ENCODE peak calls at places on chromosomes 5 and 9, in nine cellular contexts. E is uterus, R is fibroblast of the aortic adventitia, C is dorsolateral prefrontal cortex, H is BE2C, X is right lobe of liver, Q is upper lobe of right lung, V is AG09309, U is kidney. N is an unnamed sample.
A peak's percentile ranks its signal among the peaks of the same experiment; 100 is the strongest.

GRCh38 chr9:133059623-133060022 is 2.2 kb upstream of the CEL start:
- DNase-seq in E (no peak), R (no peak), C (no peak), H (no peak), X (no peak), Q (no peak), V (no peak), U (peak; percentile 15), N (no peak)

GRCh38 chr9:135701067-135701967 is 668 bp upstream of the KCNT1 start:
- DNase-seq in E (no peak), R (no peak), C (no peak), H (no peak), X (no peak), Q (no peak), V (no peak), U (no peak), N (no peak)

GRCh38 chr5:50958852-50959457 is 292.5 kb downstream of the PARP8 start:
- DNase-seq in E (no peak), R (peak; percentile 56), C (no peak), H (peak; percentile 57), X (no peak), Q (no peak), V (no peak), U (no peak), N (no peak)

GRCh38 chr9:87118594-87118993 is 171.3 kb upstream of the GAS1 start:
- DNase-seq in E (no peak), R (no peak), C (no peak), H (no peak), X (no peak), Q (no peak), V (no peak), U (no peak), N (no peak)

GRCh38 chr9:10026585-10026984 is 586.2 kb downstream of the PTPRD start:
- DNase-seq in E (no peak), R (no peak), C (no peak), H (no peak), X (no peak), Q (no peak), V (no peak), U (no peak), N (no peak)

GRCh38 chr5:54317511-54318260 is 7.3 kb upstream of the ARL15 start:
- DNase-seq in E (no peak), R (peak; percentile 56), C (no peak), H (no peak), X (no peak), Q (no peak), V (no peak), U (no peak), N (no peak)

GRCh38 chr9:77128125-77128789 is 49.1 kb upstream of the VPS13A start:
- DNase-seq in E (no peak), R (no peak), C (no peak), H (no peak), X (no peak), Q (no peak), V (no peak), U (no peak), N (no peak)

GRCh38 chr9:19184144-19184917 is 46.2 kb upstream of the DENND4C start:
- DNase-seq in E (peak; percentile 76), R (peak; percentile 95), C (peak; percentile 32), H (peak; percentile 47), X (peak; percentile 70), Q (peak; percentile 84), V (peak; percentile 71), U (peak; percentile 93), N (peak; percentile 73)

GRCh38 chr5:104418056-104418455 is 855.5 kb upstream of the NUDT12 start:
- DNase-seq in E (no peak), R (no peak), C (no peak), H (no peak), X (no peak), Q (no peak), V (no peak), U (no peak), N (no peak)

DNA sequence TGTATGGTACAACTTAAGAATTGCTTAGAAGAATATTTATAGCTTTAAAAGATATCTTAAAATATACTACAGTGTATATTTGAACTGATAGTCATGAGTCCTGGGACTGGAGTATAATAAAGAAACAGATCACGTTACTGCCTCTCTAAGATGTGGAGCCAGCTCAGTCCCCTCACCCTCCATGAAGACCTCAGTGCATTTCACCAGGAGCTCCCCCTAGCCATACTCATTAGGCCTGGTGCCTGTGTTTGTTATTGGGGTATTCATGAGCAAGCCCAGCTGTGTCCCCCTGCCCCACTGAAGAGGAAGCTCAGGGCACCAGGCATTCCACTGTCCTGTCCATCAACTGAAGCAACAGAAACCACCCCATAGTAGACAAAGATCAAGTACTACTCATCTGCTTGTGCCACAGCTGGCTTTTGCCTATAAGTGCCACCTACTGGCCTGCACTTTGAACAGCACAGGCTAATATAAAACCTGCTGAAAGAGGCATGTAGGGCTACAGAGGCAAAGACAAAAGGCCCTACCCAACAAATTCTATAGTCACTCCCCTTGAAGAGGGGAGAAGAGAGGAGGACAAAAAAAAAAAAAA is 850.2 kb upstream of the NUDT12 start:
- DNase-seq in E (no peak), R (peak; percentile 30), C (no peak), H (peak; percentile 58), X (no peak), Q (no peak), V (no peak), U (no peak), N (no peak)
- TF ChIP-seq CTCF in E (no peak), R (peak; percentile 64), C (no peak), H (peak; percentile 87), X (peak; percentile 57), Q (peak; percentile 22), V (peak; percentile 17), U (peak; percentile 35), N (peak; percentile 29)

DNA sequence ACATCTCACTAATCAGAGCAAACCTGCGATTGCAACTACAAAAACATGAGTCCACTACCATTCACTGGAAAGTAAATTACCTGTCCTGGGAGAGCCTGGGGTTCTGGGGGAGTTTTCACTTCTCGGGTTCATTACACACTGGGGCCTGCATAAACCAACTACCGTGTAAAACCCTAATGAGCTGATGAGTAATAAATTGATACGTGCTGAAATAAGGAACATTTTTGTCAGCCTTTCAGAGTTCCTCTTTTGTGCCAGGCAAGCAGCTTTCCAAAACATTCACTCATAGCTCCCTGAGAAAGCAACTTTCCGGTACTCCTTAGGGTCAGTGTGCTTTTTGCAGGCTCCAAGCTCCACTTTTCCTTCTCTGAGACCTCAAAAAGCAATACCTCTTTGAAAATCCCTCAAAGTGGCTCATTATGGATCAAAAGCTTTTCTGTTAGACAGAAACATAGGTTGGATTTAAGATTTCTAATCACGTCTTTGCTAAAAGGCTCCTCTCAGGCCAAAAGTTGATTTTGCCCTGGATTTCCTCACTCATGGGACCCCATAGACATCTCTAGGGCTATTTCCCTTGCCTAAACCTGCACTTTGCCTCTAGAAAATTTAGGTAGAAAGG is 74.9 kb downstream of the ST8SIA4 start:
- DNase-seq in E (no peak), R (no peak), C (no peak), H (no peak), X (no peak), Q (no peak), V (no peak), U (no peak), N (no peak)
- H3K4me3 ChIP-seq in E (no peak overlapping the region), R (no peak overlapping the region), C (no peak overlapping the region), H (no peak overlapping the region), X (no peak overlapping the region), Q (no peak overlapping the region), V (no peak overlapping the region), U (no peak overlapping the region), N (no peak overlapping the region)

DNA sequence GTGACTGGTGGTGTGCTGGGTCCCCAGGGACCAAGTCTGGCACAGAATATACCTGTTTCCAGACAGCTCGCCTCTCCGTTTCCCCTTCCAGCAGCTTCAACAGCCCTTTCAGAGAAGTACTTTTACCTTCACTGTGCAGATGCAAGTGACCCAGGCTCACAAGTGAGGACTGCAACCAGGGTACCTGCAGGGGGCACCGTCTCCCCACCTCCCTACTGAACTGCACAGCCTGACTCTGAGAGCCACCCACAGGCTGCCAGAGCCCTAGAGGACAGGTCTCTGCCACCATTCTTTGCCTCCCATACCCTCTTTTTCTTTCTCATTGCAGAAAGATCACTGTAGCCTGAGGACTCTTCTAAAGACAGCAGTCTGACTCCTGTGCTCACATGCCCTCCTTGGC is 15.4 kb downstream of the IL9 start:
- DNase-seq in E (no peak), R (no peak), C (no peak), H (no peak), X (no peak), Q (no peak), V (no peak), U (no peak), N (no peak)
- TF ChIP-seq CTCF in E (no peak), R (peak; percentile 11), C (no peak), H (peak; percentile 52), X (peak; percentile 15), Q (no peak), V (peak; percentile 24), U (no peak), N (no peak)

DNA sequence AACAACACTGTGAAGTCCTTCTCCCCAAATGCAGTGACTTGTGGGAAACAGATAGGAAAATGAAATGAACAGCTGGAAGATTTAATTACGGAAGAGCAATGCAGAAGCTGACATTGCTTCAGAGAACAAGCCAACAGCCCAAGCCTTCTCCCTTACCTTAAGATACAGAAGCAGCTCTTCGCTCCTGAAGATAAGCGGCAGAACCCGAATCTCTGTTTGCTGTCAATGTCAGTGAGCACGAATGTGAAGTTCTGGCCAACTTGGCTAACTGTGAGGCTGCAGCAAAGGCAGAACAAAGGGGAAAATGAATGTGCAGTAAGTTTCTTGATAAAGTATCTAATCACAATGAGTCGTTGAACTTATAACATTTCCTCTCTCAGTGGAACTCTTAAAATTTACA is 172.4 kb downstream of the DENND1A start:
- DNase-seq in E (peak; percentile 40), R (peak; percentile 33), C (no peak), H (peak; percentile 32), X (no peak), Q (no peak), V (no peak), U (no peak), N (no peak)
- H3K4me3 ChIP-seq in E (no peak overlapping the region), R (no peak overlapping the region), C (no peak overlapping the region), H (no peak overlapping the region), X (no peak overlapping the region), Q (no peak overlapping the region), V (no peak overlapping the region), U (peak overlapping the region; percentile 19), N (no peak overlapping the region)

GRCh38 chr9:12776775-12777055 is 1.9 kb downstream of the LURAP1L start:
- DNase-seq in E (no peak), R (peak; percentile 68), C (no peak), H (no peak), X (no peak), Q (no peak), V (no peak), U (no peak), N (no peak)

GRCh38 chr9:12775373-12775962 is 648 bp downstream of the LURAP1L start:
- DNase-seq in E (no peak), R (no peak), C (peak; percentile 40), H (peak; percentile 38), X (peak; percentile 34), Q (peak; percentile 66), V (no peak), U (peak; percentile 63), N (peak; percentile 45)

GRCh38 chr9:12774861-12775367 is at the start of gene LURAP1L:
- DNase-seq in E (peak; percentile 42), R (peak; percentile 94), C (peak; percentile 68), H (peak; percentile 43), X (peak; percentile 36), Q (no peak), V (no peak), U (no peak), N (no peak)

GRCh38 chr9:12777149-12778010 is 2.6 kb downstream of the LURAP1L start:
- DNase-seq in E (no peak), R (peak; percentile 51), C (no peak), H (no peak), X (no peak), Q (no peak), V (no peak), U (no peak), N (no peak)

GRCh38 chr9:12775963-12776774 is 1.3 kb downstream of the LURAP1L start:
- DNase-seq in E (peak; percentile 78), R (peak; percentile 92), C (peak; percentile 83), H (peak; percentile 88), X (peak; percentile 83), Q (peak; percentile 89), V (peak; percentile 55), U (peak; percentile 94), N (peak; percentile 91)
- TF ChIP-seq CTCF in E (peak; percentile 56), R (peak; percentile 55), C (peak; percentile 39), H (peak; percentile 68), X (peak; percentile 51), Q (peak; percentile 50), V (peak; percentile 57), U (peak; percentile 49), N (peak; percentile 26)

N was measured in mucosa of descending colon.